ENCODE peak calls at places on chromosomes 12 and 14, in five cellular contexts. C is A549, J is K562, A is GM12878, U is H1. F is an unnamed sample.

GRCh38 chr12:103986823-103987222 is 21.2 kb downstream of the TDG start:
- DNase-seq in U (no peak), J (no peak), C (no peak), A (no peak), F (no peak)

GRCh38 chr12:108634225-108634795 is 616 bp upstream of the SELPLG start:
- DNase-seq in J (peak), U (no peak), A (no peak), C (no peak), F (no peak)

GRCh38 chr14:41498959-41499358 is 107.7 kb upstream of the LRFN5 start:
- DNase-seq in U (no peak), A (no peak), J (no peak), C (no peak), F (no peak)

GRCh38 chr12:56256326-56256960 is 1.7 kb downstream of the ANKRD52 start:
- DNase-seq in A (no peak), C (no peak), J (no peak), U (no peak), F (no peak)

GRCh38 chr12:71338933-71339332 is 100.7 kb upstream of the LGR5 start:
- DNase-seq in C (no peak), U (no peak), A (no peak), J (no peak), F (no peak)

GRCh38 chr12:109948382-109948781 is 47.8 kb downstream of the GIT2 start:
- DNase-seq in A (no peak), U (no peak), J (no peak), C (no peak), F (no peak)

GRCh38 chr12:122082621-122083356 is 4.2 kb downstream of the MLXIP start:
- DNase-seq in C (no peak), A (no peak), U (no peak), J (peak), F (no peak)

GRCh38 chr12:82805812-82806497 is 119.2 kb downstream of the TMTC2 start:
- DNase-seq in C (no peak), U (no peak), A (no peak), J (no peak), F (no peak)

GRCh38 chr14:104843442-104844305 is 21.4 kb upstream of the CEP170B start:
- DNase-seq in J (no peak), U (peak), A (no peak), C (no peak), F (no peak)

GRCh38 chr12:96070670-96071279 is 35.4 kb upstream of the LTA4H start:
- DNase-seq in C (no peak), J (peak), A (peak), U (peak), F (peak)

GRCh38 chr14:101495827-101496778 is 65.2 kb upstream of the DIO3 start:
- DNase-seq in J (no peak), C (no peak), U (peak), A (no peak), F (peak)

GRCh38 chr14:69260979-69261605 is 1.1 kb downstream of the GALNT16 start:
- DNase-seq in J (peak), U (peak), A (no peak), C (peak), F (no peak)

GRCh38 chr12:74846116-74846515 is 308.5 kb downstream of the ATXN7L3B start:
- DNase-seq in A (no peak), C (no peak), J (no peak), U (no peak), F (no peak)

GRCh38 chr14:31881531-31882310 is 195.4 kb upstream of the ARHGAP5 start:
- DNase-seq in C (no peak), J (no peak), A (no peak), U (no peak), F (no peak)

GRCh38 chr12:121061831-121062230 is 22.8 kb upstream of the OASL start:
- DNase-seq in C (no peak), J (peak), U (no peak), A (no peak), F (peak)

GRCh38 chr12:109462868-109463692 is 14.0 kb downstream of the KCTD10 start:
- DNase-seq in J (no peak), A (no peak), C (no peak), U (no peak), F (peak)

GRCh38 chr12:4939418-4940023 is 29.8 kb downstream of the KCNA1 start:
- DNase-seq in U (no peak), J (no peak), A (no peak), C (no peak), F (no peak)

GRCh38 chr14:59306775-59307174 is 118.3 kb downstream of the DAAM1 start:
- DNase-seq in A (no peak), C (no peak), J (no peak), U (no peak), F (no peak)

GRCh38 chr12:116171549-116171948 is 105.9 kb downstream of the MED13L start:
- DNase-seq in J (no peak), C (no peak), A (no peak), U (no peak), F (no peak)

GRCh38 chr14:20667957-20668356 is 16.4 kb upstream of the RNASE4 start:
- DNase-seq in C (no peak), U (no peak), J (no peak), A (peak), F (no peak)

GRCh38 chr14:50943943-50944646 is at the start of gene PYGL:
- DNase-seq in A (no peak), C (peak), U (peak), J (peak), F (peak)

GRCh38 chr12:107521826-107522355 is 163.7 kb upstream of the PWP1 start:
- DNase-seq in A (no peak), C (no peak), J (no peak), U (no peak), F (no peak)

GRCh38 chr12:76622351-76622750 is 62.8 kb upstream of the OSBPL8 start:
- DNase-seq in J (no peak), A (no peak), U (no peak), C (no peak), F (no peak)

GRCh38 chr12:120223458-120224303 is 22.8 kb upstream of the RPLP0 start:
- DNase-seq in U (no peak), J (no peak), C (no peak), A (no peak), F (no peak)

GRCh38 chr14:23061995-23062394 is 4.7 kb upstream of the CDH24 start:
- DNase-seq in J (no peak), C (peak), U (no peak), A (no peak), F (peak)

GRCh38 chr14:38209572-38210159 is 2.0 kb downstream of the SSTR1 start:
- DNase-seq in A (no peak), J (no peak), U (no peak), C (no peak), F (no peak)

GRCh38 chr14:38211258-38211735 is 3.6 kb downstream of the SSTR1 start:
- DNase-seq in C (no peak), A (no peak), U (peak), J (no peak), F (no peak)

GRCh38 chr14:38208825-38209562 is 1.3 kb downstream of the SSTR1 start:
- DNase-seq in A (no peak), C (no peak), U (peak), J (no peak), F (peak)

GRCh38 chr14:38210168-38210567 is 2.5 kb downstream of the SSTR1 start:
- DNase-seq in C (no peak), A (no peak), J (no peak), U (no peak), F (no peak)

GRCh38 chr14:38210587-38211257 is 3.0 kb downstream of the SSTR1 start:
- DNase-seq in J (no peak), A (no peak), U (no peak), C (no peak), F (no peak)
- TF ChIP-seq MAX in J (no peak), A (no peak), U (no peak), C (no peak), F (no peak)

GRCh38 chr12:728781-729180 is 23.6 kb upstream of the WNK1 start:
- DNase-seq in C (no peak), J (no peak), A (no peak), U (no peak), F (no peak)
- TF ChIP-seq HDAC2 in C (no peak), J (no peak), A (no peak), U (no peak), F (no peak)

GRCh38 chr14:97077687-97078086 is 280.5 kb downstream of the VRK1 start:
- DNase-seq in C (no peak), A (no peak), J (no peak), U (no peak), F (no peak)
- H3K4me2 ChIP-seq in C (no peak), A (peak), J (peak), U (no peak), F (no peak)

DNA sequence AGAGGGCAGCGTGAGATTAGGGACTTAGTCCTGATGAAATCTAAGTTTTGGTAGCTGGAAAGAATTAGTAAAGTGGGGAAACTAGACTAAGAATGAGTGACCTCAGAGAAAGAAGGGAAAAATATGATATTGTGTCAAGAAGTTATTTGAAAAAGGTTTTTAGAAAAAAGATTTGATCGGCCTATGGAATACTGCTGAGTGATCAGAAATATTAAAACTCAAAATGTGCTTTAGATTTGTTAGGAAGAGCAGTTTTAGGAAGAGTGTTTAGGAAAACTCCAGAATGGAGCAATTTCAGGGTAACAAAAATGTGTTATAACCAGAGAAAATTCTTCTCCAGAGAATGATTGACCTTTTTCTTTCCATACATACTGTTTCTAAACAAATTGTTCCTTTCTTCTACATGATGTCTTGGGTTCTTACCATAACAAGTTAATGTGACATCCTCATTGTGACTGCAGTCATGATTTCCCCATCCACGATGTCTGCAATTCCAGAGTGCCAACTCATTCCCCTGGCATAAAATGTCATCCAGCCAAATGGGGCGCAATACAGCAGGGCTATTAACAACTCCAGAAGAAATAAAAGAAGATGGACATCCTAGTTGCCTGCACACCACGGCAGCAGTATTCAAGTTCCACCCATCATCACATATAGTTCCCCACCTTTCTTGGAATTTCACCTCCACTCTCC is 11.8 kb downstream of the CD163L1 start:
- DNase-seq in C (no peak), A (no peak), U (no peak), J (no peak), F (no peak)
- TF ChIP-seq MAX in C (no peak), A (no peak), U (no peak), J (no peak), F (no peak)

GRCh38 chr14:62216121-62216520 is 453.9 kb downstream of the SNAPC1 start:
- DNase-seq in J (no peak), C (no peak), U (no peak), A (no peak), F (no peak)

GRCh38 chr14:62209287-62209899 is 447.2 kb downstream of the SNAPC1 start:
- DNase-seq in J (no peak), A (no peak), U (no peak), C (no peak), F (no peak)

GRCh38 chr14:62213516-62213915 is 451.3 kb downstream of the SNAPC1 start:
- DNase-seq in C (no peak), J (no peak), U (no peak), A (no peak), F (no peak)
- TF ChIP-seq HDAC2 in C (no peak), J (no peak), U (no peak), A (no peak), F (no peak)